ENCODE peak calls at places on chromosomes 7 and 10, in nine cellular contexts. Z is body of pancreas; R is MM.1S; K is CD4-positive, alpha-beta memory T cell; N is HCT116; S is fibroblast of lung; C is upper lobe of left lung; U is ovary; Y is esophagus squamous epithelium. B is an unnamed sample.
A peak's percentile ranks its signal among the peaks of the same experiment; 100 is the strongest.

GRCh38 chr7:47253650-47254080 is 328.2 kb downstream of the TNS3 start:
- DNase-seq in U (peak; percentile 71), R (no peak), S (peak; percentile 73), Y (no peak), N (peak; percentile 21), K (no peak), C (peak; percentile 41), Z (peak; percentile 37), B (peak; percentile 49)

GRCh38 chr10:11330383-11331020 is 280.9 kb downstream of the USP6NL start:
- DNase-seq in K (no peak), R (no peak), Z (no peak), S (peak; percentile 31), N (no peak), U (no peak), Y (no peak), C (no peak), B (no peak)

GRCh38 chr10:26478061-26478460 is 39.9 kb downstream of the APBB1IP start:
- DNase-seq in K (no peak), Z (no peak), C (no peak), U (no peak), Y (no peak), N (no peak), S (no peak), R (no peak), B (no peak)

GRCh38 chr7:90119178-90119971 is 34.9 kb upstream of the STEAP1 start:
- DNase-seq in K (peak; percentile 13), C (no peak), Z (peak; percentile 47), U (peak; percentile 79), R (no peak), Y (no peak), N (no peak), S (peak; percentile 21), B (peak; percentile 76)

GRCh38 chr10:123149568-123150228 is 1.8 kb downstream of the HMX2 start:
- DNase-seq in Y (no peak), Z (no peak), N (no peak), C (no peak), K (no peak), R (no peak), U (no peak), S (peak; percentile 45), B (peak; percentile 58)

GRCh38 chr10:104417629-104418292 is 64.1 kb downstream of the CFAP58 start:
- DNase-seq in C (no peak), S (peak; percentile 13), Y (no peak), R (no peak), K (no peak), Z (no peak), U (no peak), N (no peak), B (no peak)

GRCh38 chr7:77631820-77632219 is 64.4 kb upstream of the RSBN1L start:
- DNase-seq in S (no peak), Y (no peak), U (no peak), Z (no peak), N (no peak), K (no peak), R (no peak), C (no peak), B (no peak)

GRCh38 chr7:41873781-41874180 is 170.9 kb upstream of the INHBA start:
- DNase-seq in Y (no peak), R (no peak), Z (no peak), U (no peak), C (no peak), K (no peak), S (peak; percentile 47), N (no peak), B (no peak)

GRCh38 chr7:95976369-95976768 is 204.0 kb downstream of the DYNC1I1 start:
- DNase-seq in R (no peak), N (no peak), Z (no peak), U (no peak), Y (no peak), C (no peak), S (no peak), K (no peak), B (no peak)

GRCh38 chr7:70779321-70779720 is 352.6 kb upstream of the GALNT17 start:
- DNase-seq in Y (no peak), U (no peak), N (no peak), R (no peak), C (no peak), Z (no peak), K (peak; percentile 37), S (no peak), B (no peak)

DNA sequence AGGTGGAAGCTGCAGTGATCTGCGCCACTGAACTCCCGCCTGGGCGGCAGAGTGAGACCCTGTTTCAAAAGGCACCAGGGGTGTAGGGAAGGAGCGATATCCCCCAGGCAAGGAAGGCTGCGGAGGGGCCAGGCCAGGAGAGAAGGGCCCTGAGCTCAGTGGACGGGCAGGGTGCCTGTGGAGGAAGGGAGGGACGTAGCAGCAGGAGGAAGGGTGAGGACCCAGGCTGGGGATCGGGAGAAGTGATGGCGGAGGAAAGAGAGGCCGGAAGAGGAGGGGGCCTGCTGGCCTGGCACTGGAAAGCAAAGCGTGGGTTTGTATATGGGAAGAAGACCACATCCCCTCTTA is 45.6 kb downstream of the ALOX5 start:
- DNase-seq in U (no peak), S (no peak), R (no peak), Y (no peak), Z (no peak), C (no peak), K (no peak), N (no peak), B (no peak)
- H3K4me3 ChIP-seq in U (peak overlapping the region; percentile 39), S (peak overlapping the region; percentile 52), R (peak overlapping the region; percentile 98), Y (peak overlapping the region; percentile 29), Z (no peak overlapping the region), C (peak overlapping the region; percentile 59), K (peak overlapping the region; percentile 21), N (no peak overlapping the region), B (peak overlapping the region; percentile 70)

GRCh38 chr10:124701881-124702656 is 42.1 kb downstream of the FAM53B start:
- DNase-seq in Y (no peak), R (peak; percentile 61), Z (no peak), S (peak; percentile 56), K (peak; percentile 52), N (no peak), C (no peak), U (peak; percentile 91), B (peak; percentile 87)

GRCh38 chr10:124700293-124701037 is 43.7 kb downstream of the FAM53B start:
- DNase-seq in R (no peak), K (no peak), Z (no peak), N (no peak), C (no peak), U (peak; percentile 43), Y (no peak), S (no peak), B (no peak)

GRCh38 chr10:124699471-124700292 is 44.5 kb downstream of the FAM53B start:
- DNase-seq in N (no peak), C (no peak), U (peak; percentile 50), R (no peak), S (no peak), Z (no peak), K (no peak), Y (no peak), B (no peak)

GRCh38 chr10:124701038-124701365 is 43.2 kb downstream of the FAM53B start:
- DNase-seq in R (no peak), Z (no peak), S (no peak), Y (no peak), C (no peak), N (no peak), U (peak; percentile 47), K (no peak), B (no peak)

DNA sequence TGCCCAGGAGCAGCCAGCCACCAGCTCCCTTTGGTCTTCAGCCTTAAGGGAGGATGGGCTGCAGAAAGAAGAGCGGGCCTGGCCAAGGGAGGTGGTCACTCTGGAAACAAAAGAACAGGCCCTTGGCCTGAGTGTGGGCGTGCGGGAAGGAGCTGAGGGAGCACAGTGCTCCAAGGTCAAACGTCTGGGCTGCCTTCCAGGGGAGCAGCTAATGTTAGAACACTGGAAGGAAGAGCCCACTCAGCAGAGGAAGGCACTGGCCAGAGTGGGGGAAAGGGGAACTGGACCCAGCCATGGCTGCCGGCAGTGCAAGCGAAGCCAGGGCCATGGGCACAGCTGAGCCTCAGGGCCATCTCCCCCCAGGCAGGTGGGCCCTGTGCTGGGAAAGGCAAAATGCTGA is 42.7 kb downstream of the FAM53B start:
- DNase-seq in C (peak; percentile 90), N (no peak), S (peak; percentile 73), U (peak; percentile 99), Y (no peak), K (no peak), Z (peak; percentile 80), R (no peak), B (peak; percentile 99)
- H3K4me1 ChIP-seq in C (peaks cover 79% of the 10 kb centered on the region), N (no peaks in the 10 kb centered on the region), S (peaks cover 19% of the 10 kb centered on the region), U (peaks cover 72% of the 10 kb centered on the region), Y (peaks cover 100% of the 10 kb centered on the region), K (peaks cover 100% of the 10 kb centered on the region), Z (peaks cover 49% of the 10 kb centered on the region), R (peaks cover 35% of the 10 kb centered on the region), B (peaks cover 90% of the 10 kb centered on the region)

GRCh38 chr10:97010695-97011206 is 175.0 kb downstream of the SLIT1 start:
- DNase-seq in N (no peak), K (no peak), R (no peak), Y (no peak), U (no peak), S (no peak), Z (no peak), C (no peak), B (no peak)
- H3K4me3 ChIP-seq in N (no peak overlapping the region), K (no peak overlapping the region), R (no peak overlapping the region), Y (no peak overlapping the region), U (no peak overlapping the region), S (no peak overlapping the region), Z (no peak overlapping the region), C (no peak overlapping the region), B (no peak overlapping the region)

GRCh38 chr10:72242675-72243074 is 26.6 kb upstream of the ASCC1 start:
- DNase-seq in U (peak; percentile 84), N (no peak), S (peak; percentile 72), Y (no peak), Z (peak; percentile 30), C (peak; percentile 76), R (no peak), K (no peak), B (peak; percentile 85)

GRCh38 chr10:72245949-72246525 is 27.7 kb upstream of the DDIT4 start:
- DNase-seq in N (no peak), C (no peak), S (no peak), Y (no peak), R (no peak), K (no peak), U (no peak), Z (no peak), B (no peak)

GRCh38 chr10:72243822-72244437 is 27.9 kb upstream of the ASCC1 start:
- DNase-seq in S (peak; percentile 79), U (peak; percentile 68), Y (no peak), C (peak; percentile 65), R (no peak), N (no peak), Z (no peak), K (no peak), B (peak; percentile 65)

GRCh38 chr10:72241853-72242252 is 25.8 kb upstream of the ASCC1 start:
- DNase-seq in S (no peak), C (no peak), Y (no peak), Z (no peak), N (no peak), K (no peak), R (no peak), U (peak; percentile 37), B (no peak)

DNA sequence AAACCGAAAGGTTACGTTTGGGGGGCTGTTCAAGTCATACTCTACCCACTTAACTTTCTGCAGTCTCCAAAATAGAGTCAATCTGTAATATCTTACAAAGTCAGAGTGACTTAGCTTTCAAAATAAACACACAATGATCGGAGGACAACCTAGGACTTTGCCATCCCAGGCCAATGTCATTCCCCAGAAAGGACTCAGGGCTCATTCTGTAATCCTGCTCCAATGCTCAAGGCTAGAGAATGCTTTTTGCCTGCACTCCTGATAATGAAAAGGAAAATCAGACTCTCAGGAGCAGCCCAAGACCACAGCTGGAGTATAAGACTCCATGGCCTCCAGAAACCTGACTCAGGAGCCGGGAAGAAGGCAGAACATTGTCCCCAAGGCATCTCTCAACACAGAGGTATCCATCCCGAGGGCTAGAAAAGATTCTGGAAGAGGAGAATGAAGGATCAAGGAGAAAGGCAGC is 28.5 kb upstream of the ASCC1 start:
- DNase-seq in Z (no peak), K (no peak), R (no peak), N (no peak), C (no peak), Y (no peak), S (no peak), U (no peak), B (no peak)
- H3K4me1 ChIP-seq in Z (peaks cover 76% of the 10 kb centered on the region), K (peaks cover 70% of the 10 kb centered on the region), R (peaks cover 22% of the 10 kb centered on the region), N (peaks cover 32% of the 10 kb centered on the region), C (peaks cover 84% of the 10 kb centered on the region), Y (peaks cover 85% of the 10 kb centered on the region), S (peaks cover 22% of the 10 kb centered on the region), U (peaks cover 47% of the 10 kb centered on the region), B (peaks cover 77% of the 10 kb centered on the region)